ENCODE peak calls at places on chromosomes 6 and 20, in four cellular contexts. P is H7; H is fibroblast of lung; V is natural killer cell treated with Interleukin-12 subunit alpha and Interleukin-12 subunit beta and Interleukin-15 and Interleukin-18, amount 100 ng/mL, for 72 hours. I is an unnamed sample.
A peak's percentile ranks its signal among the peaks of the same experiment; 100 is the strongest.

GRCh38 chr6:14818422-14818884 is 427.4 kb upstream of the JARID2 start:
- DNase-seq in V (no peak), P (no peak), H (no peak), I (no peak)

GRCh38 chr6:7468382-7469081 is 72.9 kb upstream of the DSP start:
- DNase-seq in V (no peak), H (peak; percentile 23), P (no peak), I (peak; percentile 37)

GRCh38 chr6:39236742-39237141 is 7.5 kb upstream of the KCNK5 start:
- DNase-seq in P (no peak), H (no peak), V (no peak), I (no peak)

GRCh38 chr6:120569689-120570088 is 764.6 kb downstream of the TBC1D32 start:
- DNase-seq in V (no peak), P (no peak), H (no peak), I (no peak)

GRCh38 chr6:116210750-116211425 is 43.0 kb downstream of the TSPYL4 start:
- DNase-seq in P (no peak), V (no peak), H (no peak), I (peak; percentile 48)

GRCh38 chr6:34922177-34922663 is 33.2 kb downstream of the ANKS1A start:
- DNase-seq in V (no peak), P (no peak), H (peak; percentile 47), I (peak; percentile 76)

GRCh38 chr6:47413752-47414516 is 63.7 kb upstream of the CD2AP start:
- DNase-seq in P (peak; percentile 61), H (peak; percentile 82), V (peak; percentile 62), I (peak; percentile 54)

GRCh38 chr20:49029203-49029602 is 16.9 kb upstream of the CSE1L start:
- DNase-seq in V (no peak), P (no peak), H (no peak), I (no peak)

GRCh38 chr6:148235446-148235845 is 107.2 kb upstream of the SASH1 start:
- DNase-seq in P (no peak), V (no peak), H (peak; percentile 43), I (no peak)

GRCh38 chr20:22339091-22339881 is 245.1 kb downstream of the FOXA2 start:
- DNase-seq in P (peak; percentile 42), V (no peak), H (peak; percentile 80), I (peak; percentile 53)

GRCh38 chr6:30260036-30260504 is 46.9 kb upstream of the TRIM26 start:
- DNase-seq in P (peak; percentile 60), V (peak; percentile 60), H (peak; percentile 17), I (no peak)

GRCh38 chr6:53361549-53362031 is 12.8 kb upstream of the ELOVL5 start:
- DNase-seq in H (no peak), V (peak; percentile 61), P (no peak), I (peak; percentile 53)

GRCh38 chr6:20604159-20604558 is 69.9 kb downstream of the CDKAL1 start:
- DNase-seq in P (no peak), H (no peak), V (no peak), I (no peak)

GRCh38 chr6:43368517-43369160 is 808 bp downstream of the ZNF318 start:
- DNase-seq in H (peak; percentile 37), P (peak; percentile 86), V (no peak), I (no peak)

GRCh38 chr20:14717124-14718004 is 380.0 kb upstream of the FLRT3 start:
- DNase-seq in H (no peak), P (no peak), V (no peak), I (peak; percentile 5)

GRCh38 chr20:24995741-24996448 is 3.3 kb upstream of the APMAP start:
- DNase-seq in V (no peak), P (no peak), H (no peak), I (no peak)

GRCh38 chr6:37288247-37288646 is 30.3 kb upstream of the TMEM217 start:
- DNase-seq in V (no peak), P (no peak), H (no peak), I (no peak)

GRCh38 chr6:149190228-149190831 is 127.2 kb upstream of the TAB2 start:
- DNase-seq in P (peak; percentile 19), V (no peak), H (peak; percentile 9), I (no peak)

GRCh38 chr20:36304786-36305495 is 1.2 kb upstream of the DLGAP4 start:
- DNase-seq in V (no peak), P (peak; percentile 48), H (no peak), I (no peak)